ENCODE peak calls at places on chromosome 17, in four cellular contexts. I is epithelial cell of esophagus, Y is mucosa of descending colon, M is lung. O is an unnamed sample.

GRCh38 chr17:29618272-29619065 is 4.2 kb downstream of the CORO6 start:
- DNase-seq in Y (no peak), M (no peak), I (no peak), O (no peak)

GRCh38 chr17:16975744-16976625 is 4.1 kb upstream of the TNFRSF13B start:
- DNase-seq in M (no peak), Y (no peak), I (no peak), O (no peak)

GRCh38 chr17:50258647-50259483 is 15.4 kb upstream of the TMEM92 start:
- DNase-seq in Y (no peak), M (no peak), I (no peak), O (no peak)

GRCh38 chr17:83173180-83173996 is 94.0 kb downstream of the METRNL start:
- DNase-seq in M (no peak), Y (no peak), I (no peak), O (no peak)

GRCh38 chr17:39700148-39700987 is 504 bp downstream of the ERBB2 start:
- DNase-seq in M (no peak), Y (peak), I (peak), O (no peak)

GRCh38 chr17:17576772-17577234 is 14.7 kb downstream of the PEMT start:
- DNase-seq in I (no peak), M (no peak), Y (no peak), O (no peak)

GRCh38 chr17:32264140-32264799 is 1.4 kb upstream of the RHBDL3 start:
- DNase-seq in Y (no peak), M (no peak), I (no peak), O (no peak)

GRCh38 chr17:41904242-41904841 is 14.4 kb downstream of the ACLY start:
- DNase-seq in M (no peak), I (no peak), Y (no peak), O (no peak)

GRCh38 chr17:13601317-13601775 is 383 bp downstream of the HS3ST3A1 start:
- DNase-seq in Y (no peak), M (no peak), I (no peak), O (no peak)

GRCh38 chr17:19724501-19725420 is 8.4 kb upstream of the SLC47A2 start:
- DNase-seq in I (peak), Y (peak), M (peak), O (no peak)

GRCh38 chr17:52709724-52710123 is 551.2 kb upstream of the CA10 start:
- DNase-seq in I (no peak), Y (no peak), M (no peak), O (no peak)

GRCh38 chr17:1362065-1362848 is 37.8 kb downstream of the YWHAE start:
- DNase-seq in I (no peak), Y (no peak), M (no peak), O (no peak)

GRCh38 chr17:2343421-2343820 is 6.1 kb downstream of the SGSM2 start:
- DNase-seq in Y (no peak), M (no peak), I (peak), O (no peak)

GRCh38 chr17:74297941-74298340 is 23.9 kb downstream of the DNAI2 start:
- DNase-seq in I (peak), M (no peak), Y (no peak), O (no peak)

GRCh38 chr17:57413848-57414651 is 157.7 kb downstream of the MSI2 start:
- DNase-seq in Y (peak), M (no peak), I (no peak), O (no peak)

GRCh38 chr17:7029659-7030058 is 6.2 kb upstream of the SLC16A13 start:
- DNase-seq in I (no peak), Y (no peak), M (no peak), O (no peak)

GRCh38 chr17:49699967-49700575 is 7.7 kb downstream of the SLC35B1 start:
- DNase-seq in Y (no peak), M (no peak), I (no peak), O (no peak)

GRCh38 chr17:15361151-15361550 is 19.8 kb upstream of the TEKT3 start:
- DNase-seq in M (no peak), I (no peak), Y (no peak), O (no peak)

GRCh38 chr17:42287305-42288077 is 807 bp upstream of the STAT5A start:
- DNase-seq in Y (peak), M (no peak), I (no peak), O (no peak)

GRCh38 chr17:19461139-19461538 is 50.1 kb downstream of the RNF112 start:
- DNase-seq in I (no peak), Y (no peak), M (no peak), O (no peak)

GRCh38 chr17:63525190-63525946 is 2.2 kb downstream of the KCNH6 start:
- DNase-seq in M (no peak), I (no peak), Y (no peak), O (no peak)

GRCh38 chr17:14308636-14308964 is 7.7 kb downstream of the HS3ST3B1 start:
- DNase-seq in Y (no peak), M (peak), I (no peak), O (no peak)

GRCh38 chr17:7235693-7236665 is 1.7 kb upstream of the DVL2 start:
- DNase-seq in I (peak), Y (no peak), M (no peak), O (no peak)

GRCh38 chr17:57165754-57166153 is 80.7 kb downstream of the AKAP1 start:
- DNase-seq in Y (no peak), M (no peak), I (no peak), O (no peak)

GRCh38 chr17:72025113-72025512 is 95.7 kb upstream of the SOX9 start:
- DNase-seq in M (no peak), Y (no peak), I (no peak), O (no peak)

GRCh38 chr17:65656390-65657250 is 95.2 kb upstream of the AXIN2 start:
- DNase-seq in Y (no peak), M (no peak), I (no peak), O (no peak)

GRCh38 chr17:146546-146945 is 9.2 kb downstream of the SCGB1C2 start:
- DNase-seq in I (no peak), M (no peak), Y (peak), O (no peak)

GRCh38 chr17:42779942-42780815 is at the start of gene WNK4:
- DNase-seq in M (no peak), I (no peak), Y (peak), O (no peak)

GRCh38 chr17:8745586-8746500 is 1.2 kb upstream of the CCDC42 start:
- DNase-seq in I (peak), M (peak), Y (peak), O (no peak)

GRCh38 chr17:65055708-65056638 is 567 bp downstream of the GNA13 start:
- DNase-seq in Y (peak), I (peak), M (peak), O (peak)

GRCh38 chr17:8695241-8695640 is 49.4 kb downstream of the CCDC42 start:
- DNase-seq in I (no peak), Y (no peak), M (no peak), O (no peak)

GRCh38 chr17:77563439-77564102 is 394.9 kb upstream of the TNRC6C start:
- DNase-seq in Y (no peak), M (no peak), I (no peak), O (no peak)

GRCh38 chr17:51853857-51854256 is 304.7 kb downstream of the CA10 start:
- DNase-seq in Y (no peak), I (peak), M (no peak), O (no peak)

GRCh38 chr17:66781135-66781534 is 53.8 kb upstream of the CACNG5 start:
- DNase-seq in I (no peak), M (no peak), Y (no peak), O (no peak)

GRCh38 chr17:3256575-3256974 is 41.6 kb downstream of the OR3A1 start:
- DNase-seq in I (no peak), Y (no peak), M (no peak), O (no peak)

GRCh38 chr17:6510321-6511023 is 45.9 kb downstream of the PITPNM3 start:
- DNase-seq in M (no peak), I (no peak), Y (no peak), O (no peak)

GRCh38 chr17:29826045-29826692 is 103.9 kb downstream of the SSH2 start:
- DNase-seq in I (no peak), Y (no peak), M (no peak), O (no peak)

GRCh38 chr17:27573971-27574525 is 56.9 kb upstream of the LGALS9 start:
- DNase-seq in M (no peak), Y (no peak), I (no peak), O (no peak)

GRCh38 chr17:38467491-38467890 is 39.2 kb downstream of the ARHGAP23 start:
- DNase-seq in M (no peak), Y (no peak), I (no peak), O (no peak)

GRCh38 chr17:38466346-38467315 is 38.4 kb downstream of the ARHGAP23 start:
- DNase-seq in M (no peak), I (no peak), Y (no peak), O (no peak)

GRCh38 chr17:38464251-38464722 is 36.0 kb downstream of the ARHGAP23 start:
- DNase-seq in Y (no peak), M (no peak), I (no peak), O (no peak)

GRCh38 chr17:38464723-38465419 is 36.6 kb downstream of the ARHGAP23 start:
- DNase-seq in M (peak), Y (peak), I (peak), O (no peak)

DNA sequence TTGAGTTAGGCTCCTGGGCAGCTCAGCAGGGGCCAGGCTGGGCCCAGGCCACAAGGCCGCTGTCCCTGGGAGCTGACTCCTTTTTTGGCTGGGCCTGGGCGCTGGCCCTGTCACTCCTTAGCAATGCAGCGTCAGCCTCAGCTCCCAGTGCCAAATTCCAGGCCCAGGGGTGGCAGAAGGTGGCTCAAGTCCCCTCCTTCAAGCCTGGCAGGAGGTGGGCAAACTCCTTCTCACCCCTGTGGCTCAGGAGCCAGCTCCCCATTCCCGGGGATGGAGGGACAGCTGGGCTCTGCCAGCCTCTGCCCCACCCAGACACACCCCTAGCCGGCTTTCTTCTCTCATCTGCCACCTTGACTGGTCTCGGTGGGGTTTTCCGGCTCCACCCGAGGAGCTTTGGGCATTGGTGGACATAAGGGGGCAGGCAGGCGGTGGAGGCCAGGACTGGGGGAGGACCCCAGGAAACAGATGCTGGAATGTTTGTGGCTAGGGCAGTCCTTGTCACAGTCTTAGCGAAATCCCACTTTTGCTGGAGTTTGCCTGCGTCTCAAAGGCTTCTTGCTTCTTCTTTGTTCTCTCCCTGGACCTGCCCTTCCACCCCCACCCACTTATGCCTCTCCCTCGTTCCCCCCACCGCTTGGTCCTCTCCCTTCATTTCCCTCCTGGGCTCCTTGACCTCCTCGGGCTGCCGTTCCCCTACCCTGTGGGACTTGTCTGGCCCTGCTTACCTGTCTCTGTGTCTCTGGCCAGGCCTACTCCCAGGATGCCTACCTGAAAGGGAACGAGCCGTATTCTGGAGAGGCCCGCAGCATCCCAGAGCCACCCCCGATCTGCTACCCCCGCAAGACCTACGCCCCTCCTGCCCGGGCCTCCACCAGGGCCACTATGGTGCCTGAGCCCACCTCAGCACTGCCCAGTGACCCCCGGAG is 37.4 kb downstream of the ARHGAP23 start:
- DNase-seq in I (peak), Y (peak), M (no peak), O (no peak)
- H3K4me3 ChIP-seq in I (peak), Y (no peak), M (peak), O (no peak)

DNA sequence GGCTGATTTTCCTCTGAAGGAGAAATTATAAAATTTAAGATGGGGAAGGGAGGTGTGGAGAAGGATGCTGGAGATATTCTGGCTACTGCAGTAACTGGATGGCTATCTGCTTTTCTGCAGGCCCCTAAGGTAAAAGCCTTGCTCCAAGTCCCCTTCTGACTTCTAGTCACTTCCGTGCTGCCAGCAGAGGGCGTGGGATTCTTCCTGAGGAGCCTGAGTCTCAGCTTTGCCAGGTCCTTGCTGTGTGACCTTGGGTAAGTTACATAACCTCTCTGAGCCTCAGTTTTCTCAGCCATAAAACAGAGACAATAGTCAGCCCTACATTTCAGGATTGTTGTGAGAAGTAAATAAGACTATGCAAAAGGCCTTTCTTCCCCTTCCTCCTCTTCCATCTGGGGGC is 24.3 kb upstream of the TMEM220 start:
- DNase-seq in Y (peak), I (peak), M (no peak), O (no peak)
- TF ChIP-seq CTCF in Y (no peak), I (peak), M (no peak), O (peak)

DNA sequence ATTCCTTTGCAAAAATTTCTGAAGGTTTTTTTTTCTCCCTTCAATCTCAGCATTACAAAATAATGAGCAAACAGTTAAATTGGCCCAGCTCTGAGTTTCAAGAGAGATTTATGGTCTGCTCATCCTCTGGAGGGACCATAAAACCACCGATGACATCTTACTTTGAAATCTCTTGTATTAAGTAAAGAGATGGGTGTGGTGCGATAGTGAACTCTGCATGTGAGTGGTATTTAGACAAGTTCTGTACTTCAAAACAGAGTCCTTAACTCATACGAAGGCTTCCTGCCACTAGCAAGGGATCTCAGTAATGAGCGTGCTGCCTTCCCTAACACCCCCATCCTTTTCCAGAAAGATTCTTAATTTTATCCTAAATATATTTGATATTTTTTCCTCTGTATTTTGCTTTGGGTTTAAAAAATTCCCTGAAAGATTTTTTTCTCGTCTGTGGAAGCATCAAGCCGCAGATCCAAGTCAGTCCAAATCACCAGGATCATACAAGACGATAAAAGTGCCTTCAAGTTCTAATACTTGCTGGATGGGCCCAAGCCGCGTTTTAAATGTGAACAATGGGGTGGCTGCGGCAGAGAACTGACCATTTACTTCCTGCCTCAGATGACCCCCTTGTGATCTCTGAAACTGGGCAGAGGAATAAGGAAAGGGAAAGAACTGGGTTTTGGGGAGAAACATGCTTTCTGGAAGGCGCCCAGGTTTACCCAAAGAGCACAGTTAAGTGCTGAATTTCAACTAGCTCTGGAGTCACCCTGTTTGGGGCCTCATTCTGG is 1.9 kb downstream of the FAM20A start:
- DNase-seq in M (no peak), I (no peak), Y (no peak), O (no peak)
- H3K4me3 ChIP-seq in M (peak), I (no peak), Y (no peak), O (no peak)

DNA sequence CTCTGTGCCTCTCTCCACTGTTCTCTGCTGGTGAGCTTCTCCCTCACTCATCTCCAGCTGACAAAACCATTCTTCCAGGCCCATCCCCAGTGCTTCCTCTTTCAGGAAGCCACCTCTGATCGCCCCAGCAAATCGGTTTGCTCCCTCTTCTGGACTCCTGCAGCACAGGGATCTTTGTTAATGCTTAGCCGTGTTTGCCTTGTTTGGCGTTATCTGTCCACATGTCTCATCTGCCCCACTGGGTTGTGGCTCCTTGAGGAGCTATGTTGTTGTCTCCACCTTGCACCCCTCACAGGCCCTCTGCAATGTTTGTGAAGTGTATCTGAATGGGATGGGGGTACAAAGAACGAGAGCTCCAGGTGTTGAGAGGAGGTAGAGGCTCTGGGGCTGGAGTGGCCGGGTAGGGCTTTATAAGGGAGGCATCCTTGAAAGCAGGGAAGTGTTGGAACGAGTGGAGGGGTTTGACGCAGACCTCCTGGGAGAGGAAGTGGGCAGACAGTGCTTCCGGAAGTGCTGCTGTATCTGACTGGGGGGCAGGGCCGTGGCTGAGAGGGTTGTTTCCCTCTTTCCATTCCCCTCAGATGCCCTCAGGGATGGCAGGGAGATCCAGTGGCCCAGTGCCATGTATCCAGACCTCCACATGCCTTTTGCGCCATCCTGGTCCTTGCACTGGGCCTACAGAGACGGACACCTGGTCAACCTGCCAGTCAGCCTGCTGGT is 27.8 kb downstream of the CASKIN2 start:
- DNase-seq in I (no peak), Y (no peak), M (no peak), O (no peak)
- TF ChIP-seq CTCF in I (no peak), Y (no peak), M (no peak), O (no peak)

DNA sequence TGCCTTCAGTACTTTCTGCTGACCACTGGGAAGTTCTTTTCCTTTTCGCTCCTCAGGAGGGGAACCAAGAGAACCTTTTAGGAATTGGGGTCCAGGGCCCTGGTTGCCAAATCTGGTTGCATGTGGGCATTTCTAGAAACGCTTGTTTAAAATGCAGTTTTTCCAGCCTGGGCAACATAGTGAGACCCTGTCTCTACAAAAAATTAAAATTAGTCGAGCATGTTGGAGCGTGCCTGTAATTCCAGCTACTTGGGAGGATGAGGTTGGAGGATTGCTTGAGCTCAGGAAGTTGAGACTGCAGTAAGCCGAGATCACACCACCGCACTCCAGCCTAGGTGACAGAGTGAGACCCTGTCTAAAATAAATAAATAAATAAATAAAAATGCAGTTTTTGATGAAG is 1.2 kb downstream of the PNPO start:
- DNase-seq in Y (no peak), M (no peak), I (peak), O (no peak)
- H3K4me3 ChIP-seq in Y (no peak), M (no peak), I (peak), O (peak)

GRCh38 chr17:37440424-37440823 is 33.7 kb downstream of the TADA2A start:
- DNase-seq in I (no peak), Y (no peak), M (no peak), O (no peak)

GRCh38 chr17:37432671-37433070 is 26.0 kb downstream of the TADA2A start:
- DNase-seq in M (no peak), Y (no peak), I (no peak), O (no peak)

DNA sequence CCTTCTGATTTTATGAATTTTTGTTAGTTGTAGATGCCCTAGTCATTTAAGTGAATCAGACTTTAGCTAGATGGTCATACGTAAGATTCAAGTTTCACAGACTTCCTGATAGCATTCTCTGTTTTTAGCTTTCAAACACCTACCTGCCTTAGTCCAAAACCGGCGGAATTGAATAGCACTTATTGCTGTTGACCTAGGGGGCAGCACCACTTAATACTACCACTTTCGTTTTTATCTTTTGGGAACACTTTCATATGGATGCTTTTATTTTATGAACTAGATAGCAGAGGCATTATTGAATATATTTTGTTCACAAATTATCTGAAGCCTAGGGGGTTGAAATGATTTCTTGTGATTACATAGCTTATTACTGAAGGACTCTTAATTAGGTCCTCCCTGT is 31.5 kb downstream of the TADA2A start:
- DNase-seq in I (peak), Y (no peak), M (no peak), O (no peak)
- TF ChIP-seq CTCF in I (peak), Y (no peak), M (no peak), O (peak)